ENCODE peak calls at places on chromosome 12, in nine cellular contexts. I, C, Y, R, D, W, K, U and S are unnamed samples.

GRCh38 chr12:117498256-117498655 is 136.8 kb upstream of the NOS1 start:
- DNase-seq in K (no peak), U (no peak), C (no peak), W (no peak), I (no peak), Y (no peak), D (no peak), R (no peak), S (no peak)

GRCh38 chr12:89160716-89161123 is 191.6 kb downstream of the DUSP6 start:
- DNase-seq in R (no peak), I (peak), K (peak), D (no peak), W (no peak), Y (no peak), U (peak), C (no peak), S (no peak)

GRCh38 chr12:52772727-52773126 is 4.4 kb downstream of the KRT76 start:
- DNase-seq in C (no peak), Y (no peak), K (no peak), W (no peak), I (no peak), U (no peak), D (no peak), R (no peak), S (no peak)

GRCh38 chr12:65936529-65936911 is 112.2 kb downstream of the HMGA2 start:
- DNase-seq in Y (no peak), U (no peak), D (no peak), R (no peak), K (no peak), I (no peak), W (no peak), C (no peak), S (no peak)

GRCh38 chr12:92469837-92470236 is 233.0 kb upstream of the PLEKHG7 start:
- DNase-seq in U (no peak), C (no peak), R (no peak), I (peak), D (peak), W (no peak), Y (no peak), K (peak), S (no peak)

GRCh38 chr12:66861157-66861750 is 182.4 kb upstream of the GRIP1 start:
- DNase-seq in U (no peak), Y (peak), I (peak), C (peak), D (peak), W (peak), K (peak), R (peak), S (peak)

GRCh38 chr12:106841471-106842302 is 67.2 kb downstream of the RIC8B start:
- DNase-seq in C (no peak), W (peak), K (peak), D (no peak), I (peak), U (no peak), Y (peak), R (no peak), S (peak)

GRCh38 chr12:1313906-1314305 is 280.5 kb downstream of the FBXL14 start:
- DNase-seq in R (no peak), Y (no peak), I (no peak), U (no peak), C (no peak), W (no peak), K (no peak), D (no peak), S (no peak)

GRCh38 chr12:2640281-2640680 is 154.5 kb upstream of the FKBP4 start:
- DNase-seq in K (peak), I (peak), R (no peak), D (no peak), U (peak), Y (no peak), C (no peak), W (no peak), S (no peak)

GRCh38 chr12:6285532-6286306 is 24.8 kb upstream of the PLEKHG6 start:
- DNase-seq in C (no peak), I (no peak), W (no peak), U (no peak), D (no peak), Y (no peak), R (no peak), K (peak), S (no peak)

GRCh38 chr12:34397591-34398365 is 375.5 kb downstream of the ALG10 start:
- DNase-seq in W (no peak), K (no peak), I (no peak), R (no peak), D (peak), U (no peak), Y (no peak), C (no peak), S (no peak)

GRCh38 chr12:19234991-19235876 is 105.7 kb downstream of the PLEKHA5 start:
- DNase-seq in U (no peak), K (peak), D (no peak), W (no peak), R (no peak), I (no peak), Y (no peak), C (no peak), S (no peak)

GRCh38 chr12:101889216-101889752 is 11.9 kb downstream of the DRAM1 start:
- DNase-seq in K (no peak), I (no peak), C (no peak), U (no peak), Y (no peak), W (no peak), D (no peak), R (no peak), S (no peak)

GRCh38 chr12:54217309-54217661 is 28.5 kb upstream of the SMUG1 start:
- DNase-seq in K (no peak), R (no peak), U (no peak), Y (no peak), C (no peak), D (no peak), I (no peak), W (no peak), S (no peak)

GRCh38 chr12:24851816-24852337 is 97.0 kb downstream of the BCAT1 start:
- DNase-seq in W (no peak), D (no peak), C (no peak), K (no peak), U (no peak), Y (no peak), I (no peak), R (no peak), S (no peak)

GRCh38 chr12:87233636-87234035 is 795.6 kb downstream of the C12orf50 start:
- DNase-seq in R (no peak), C (no peak), K (peak), D (no peak), Y (no peak), U (no peak), W (no peak), I (no peak), S (no peak)

GRCh38 chr12:6827437-6827894 is 741 bp upstream of the P3H3 start:
- DNase-seq in I (peak), W (no peak), C (no peak), U (peak), R (peak), D (peak), Y (peak), K (peak), S (peak)

GRCh38 chr12:113259499-113259953 is 38.3 kb downstream of the TPCN1 start:
- DNase-seq in U (no peak), D (peak), R (no peak), Y (no peak), C (no peak), W (no peak), K (peak), I (no peak), S (no peak)

GRCh38 chr12:52499836-52500560 is 6.9 kb upstream of the KRT6A start:
- DNase-seq in Y (no peak), I (no peak), C (no peak), W (no peak), D (no peak), K (peak), R (no peak), U (no peak), S (no peak)

GRCh38 chr12:90940872-90941499 is 14.0 kb downstream of the CCER1 start:
- DNase-seq in D (no peak), R (peak), C (no peak), I (peak), W (no peak), Y (no peak), U (no peak), K (peak), S (peak)

GRCh38 chr12:57093412-57094193 is 4.7 kb downstream of the NAB2 start:
- DNase-seq in K (peak), W (peak), R (no peak), U (no peak), I (peak), D (peak), C (no peak), Y (peak), S (peak)

GRCh38 chr12:3218150-3218845 is 141.1 kb downstream of the TSPAN9 start:
- DNase-seq in C (no peak), Y (no peak), U (no peak), W (no peak), D (peak), K (peak), I (no peak), R (peak), S (peak)

GRCh38 chr12:128818065-128819022 is 5.4 kb downstream of the SLC15A4 start:
- DNase-seq in W (no peak), K (peak), U (no peak), I (peak), R (no peak), Y (no peak), C (no peak), D (no peak), S (no peak)

GRCh38 chr12:79685068-79685467 is 5.7 kb downstream of the PAWR start:
- DNase-seq in K (peak), I (peak), C (no peak), W (no peak), U (no peak), D (no peak), Y (no peak), R (no peak), S (no peak)

GRCh38 chr12:27779416-27779815 is 617 bp upstream of the KLHL42 start:
- DNase-seq in R (no peak), U (no peak), Y (no peak), C (no peak), D (no peak), I (peak), K (peak), W (no peak), S (peak)

GRCh38 chr12:122793685-122794106 is 19.3 kb downstream of the CCDC62 start:
- DNase-seq in Y (peak), W (peak), U (no peak), R (no peak), D (no peak), K (peak), I (peak), C (no peak), S (peak)

GRCh38 chr12:8615206-8615605 is 2.5 kb upstream of the AICDA start:
- DNase-seq in R (no peak), C (no peak), I (no peak), D (no peak), K (no peak), W (no peak), Y (no peak), U (no peak), S (no peak)

GRCh38 chr12:20270557-20270956 is 97.8 kb upstream of the PDE3A start:
- DNase-seq in I (no peak), R (no peak), C (no peak), K (no peak), Y (no peak), U (no peak), W (no peak), D (no peak), S (no peak)

GRCh38 chr12:52318241-52318990 is 2.8 kb downstream of the KRT83 start:
- DNase-seq in Y (no peak), I (no peak), R (no peak), U (no peak), K (no peak), D (no peak), W (no peak), C (no peak), S (no peak)

GRCh38 chr12:4856556-4856955 is 53.1 kb upstream of the KCNA1 start:
- DNase-seq in C (no peak), W (no peak), I (no peak), Y (no peak), R (no peak), K (no peak), U (no peak), D (no peak), S (no peak)

GRCh38 chr12:115457798-115458197 is 773.8 kb upstream of the TBX3 start:
- DNase-seq in D (no peak), Y (no peak), R (no peak), I (no peak), K (no peak), W (no peak), U (no peak), C (no peak), S (no peak)

GRCh38 chr12:54040148-54040494 is 7.3 kb downstream of the HOXC5 start:
- DNase-seq in I (peak), C (no peak), R (no peak), D (no peak), U (no peak), W (no peak), Y (no peak), K (no peak), S (peak)

GRCh38 chr12:63098851-63099250 is 52.1 kb downstream of the AVPR1A start:
- DNase-seq in W (no peak), C (no peak), K (no peak), I (peak), Y (no peak), R (no peak), D (no peak), U (no peak), S (peak)

GRCh38 chr12:111454716-111455447 is 49.2 kb downstream of the SH2B3 start:
- DNase-seq in I (no peak), Y (no peak), C (no peak), W (no peak), K (no peak), R (no peak), U (no peak), D (no peak), S (no peak)

GRCh38 chr12:112807452-112807851 is 15.9 kb downstream of the RPH3A start:
- DNase-seq in Y (no peak), D (no peak), I (peak), C (no peak), R (no peak), U (no peak), K (no peak), W (no peak), S (no peak)

GRCh38 chr12:4402996-4403395 is 23.5 kb upstream of the FGF23 start:
- DNase-seq in R (no peak), W (no peak), U (no peak), Y (no peak), K (no peak), C (no peak), I (no peak), D (no peak), S (no peak)

GRCh38 chr12:88325076-88325827 is 183.1 kb downstream of the TMTC3 start:
- DNase-seq in K (peak), Y (no peak), C (no peak), D (no peak), R (no peak), U (no peak), W (no peak), I (peak), S (no peak)